ENCODE peak calls at places on chromosomes 16 and 17, in seven cellular contexts. O is KBM-7, S is adipocyte, G is H54, M is tibial nerve, B is BJ, Q is NCI-H748 treated with DMSO at 0.1 percent for 48 hours. F is an unnamed sample.

GRCh38 chr17:17987187-17987896 is 14.7 kb downstream of the DRC3 start:
- DNase-seq in O (no peak), S (no peak), G (no peak), M (no peak), B (no peak), Q (no peak), F (no peak)

GRCh38 chr17:37107406-37108083 is 158.8 kb downstream of the AATF start:
- DNase-seq in O (no peak), S (peak; percentile 19), G (no peak), M (no peak), B (no peak), Q (no peak), F (peak; percentile 76)

GRCh38 chr16:68744744-68745280 is 7.7 kb downstream of the CDH1 start:
- DNase-seq in O (no peak), S (peak; percentile 34), G (no peak), M (no peak), B (no peak), Q (peak; percentile 84), F (peak; percentile 94)

GRCh38 chr17:32549559-32549958 is 62.8 kb downstream of the CDK5R1 start:
- DNase-seq in O (no peak), S (no peak), G (no peak), M (no peak), B (no peak), Q (no peak), F (no peak)

GRCh38 chr17:3692346-3692745 is 3.6 kb downstream of the P2RX5 start:
- DNase-seq in O (no peak), S (no peak), G (no peak), M (no peak), B (no peak), Q (no peak), F (no peak)

GRCh38 chr16:50670476-50670875 is 10.6 kb downstream of the SNX20 start:
- DNase-seq in O (no peak), S (no peak), G (no peak), M (no peak), B (no peak), Q (no peak), F (no peak)

GRCh38 chr17:4221163-4221562 is 42.6 kb downstream of the ANKFY1 start:
- DNase-seq in O (no peak), S (no peak), G (no peak), M (no peak), B (no peak), Q (no peak), F (no peak)

GRCh38 chr17:67365762-67366192 is 600 bp downstream of the PSMD12 start:
- DNase-seq in O (peak; percentile 56), S (peak; percentile 79), G (peak; percentile 24), M (no peak), B (no peak), Q (no peak), F (peak; percentile 55)

GRCh38 chr16:57970971-57971370 is at the start of gene CNGB1:
- DNase-seq in O (no peak), S (no peak), G (no peak), M (no peak), B (no peak), Q (no peak), F (no peak)

GRCh38 chr16:31135535-31136286 is at the start of gene PRSS8:
- DNase-seq in O (no peak), S (no peak), G (no peak), M (no peak), B (no peak), Q (no peak), F (peak; percentile 68)

GRCh38 chr17:64778367-64779290 is 116.5 kb upstream of the SMURF2 start:
- DNase-seq in O (no peak), S (no peak), G (no peak), M (no peak), B (no peak), Q (peak; percentile 38), F (no peak)

GRCh38 chr16:31880322-31880979 is 6.8 kb downstream of the ZNF267 start:
- DNase-seq in O (peak; percentile 70), S (peak; percentile 65), G (peak; percentile 26), M (no peak), B (no peak), Q (no peak), F (peak; percentile 73)

GRCh38 chr16:88379694-88380040 is 3.1 kb upstream of the ZNF469 start:
- DNase-seq in O (no peak), S (no peak), G (no peak), M (no peak), B (no peak), Q (no peak), F (no peak)

GRCh38 chr17:37273419-37274051 is 102.2 kb upstream of the C17orf78 start:
- DNase-seq in O (no peak), S (peak; percentile 87), G (peak; percentile 7), M (no peak), B (no peak), Q (no peak), F (no peak)

GRCh38 chr16:76535-77272 is 1.3 kb upstream of the MPG start:
- DNase-seq in O (peak; percentile 48), S (peak; percentile 81), G (peak; percentile 96), M (peak; percentile 72), B (no peak), Q (no peak), F (peak; percentile 25)

GRCh38 chr17:47224971-47225370 is 15.8 kb downstream of the MYL4 start:
- DNase-seq in O (no peak), S (peak; percentile 32), G (no peak), M (no peak), B (no peak), Q (no peak), F (no peak)

F was measured in mammary epithelial cell.